ENCODE peak calls at places on chromosomes 7 and 10, in six cellular contexts. E, N, W, S, K and C are unnamed samples.

GRCh38 chr7:51878869-51879268 is 562.3 kb upstream of the COBL start:
- DNase-seq in E (no peak), W (no peak), N (no peak), S (no peak), K (no peak), C (no peak)

GRCh38 chr7:123410273-123410928 is 124.0 kb downstream of the IQUB start:
- DNase-seq in N (peak; percentile 39), E (peak; percentile 96), S (no peak), W (no peak), K (no peak), C (no peak)

GRCh38 chr10:91944880-91945630 is 21.5 kb downstream of the BTAF1 start:
- DNase-seq in S (no peak), E (peak; percentile 73), N (no peak), K (peak; percentile 15), W (no peak), C (no peak)

GRCh38 chr7:29304756-29305155 is 110.2 kb downstream of the CHN2 start:
- DNase-seq in K (no peak), S (no peak), N (peak; percentile 53), W (no peak), E (no peak), C (no peak)

GRCh38 chr10:99938563-99938962 is 71.2 kb downstream of the DNMBP start:
- DNase-seq in W (no peak), E (peak; percentile 88), S (no peak), K (no peak), N (no peak), C (no peak)

GRCh38 chr7:16801111-16801542 is 3.7 kb downstream of the AGR2 start:
- DNase-seq in N (no peak), E (peak; percentile 90), S (peak; percentile 21), W (no peak), K (no peak), C (no peak)

GRCh38 chr7:151024435-151025056 is at the start of gene ATG9B:
- DNase-seq in W (no peak), K (no peak), S (no peak), N (no peak), E (no peak), C (no peak)

GRCh38 chr10:59971915-59972314 is 65.6 kb upstream of the CCDC6 start:
- DNase-seq in S (no peak), E (peak; percentile 98), W (no peak), K (no peak), N (no peak), C (no peak)

GRCh38 chr7:20114463-20114862 is 102.7 kb downstream of the MACC1 start:
- DNase-seq in E (peak; percentile 5), K (peak; percentile 5), N (no peak), W (no peak), S (peak; percentile 6), C (no peak)

GRCh38 chr7:105277341-105277740 is 111.4 kb downstream of the SRPK2 start:
- DNase-seq in W (no peak), K (no peak), S (no peak), E (peak; percentile 81), N (no peak), C (no peak)

GRCh38 chr7:73606801-73607691 is 17.3 kb downstream of the MLXIPL start:
- DNase-seq in S (peak; percentile 90), K (peak; percentile 80), E (no peak), N (peak; percentile 54), W (peak; percentile 70), C (peak; percentile 35)

GRCh38 chr7:2488681-2489080 is 12.5 kb upstream of the GRIFIN start:
- DNase-seq in E (no peak), S (no peak), W (no peak), N (no peak), K (no peak), C (no peak)

GRCh38 chr10:124430077-124430476 is 11.4 kb upstream of the OAT start:
- DNase-seq in K (no peak), S (no peak), E (no peak), N (no peak), W (no peak), C (no peak)

GRCh38 chr10:106705576-106706526 is 458.7 kb downstream of the SORCS1 start:
- DNase-seq in E (peak; percentile 49), K (peak; percentile 43), N (peak; percentile 63), S (peak; percentile 82), W (peak; percentile 26), C (peak; percentile 1)

GRCh38 chr7:50355817-50356178 is 51.3 kb downstream of the IKZF1 start:
- DNase-seq in K (no peak), E (no peak), S (no peak), N (no peak), W (no peak), C (no peak)

GRCh38 chr7:13981070-13981469 is 8.4 kb downstream of the ETV1 start:
- DNase-seq in N (peak; percentile 37), K (no peak), W (no peak), E (peak; percentile 93), S (no peak), C (no peak)

GRCh38 chr10:97234403-97234802 is 48.6 kb upstream of the SLIT1 start:
- DNase-seq in K (no peak), W (no peak), E (peak; percentile 45), N (no peak), S (peak; percentile 27), C (no peak)

GRCh38 chr10:128859738-128860386 is 607.2 kb upstream of the MGMT start:
- DNase-seq in E (no peak), S (no peak), N (no peak), W (peak; percentile 14), K (peak; percentile 38), C (peak; percentile 2)

GRCh38 chr7:2309889-2310331 is 4.3 kb downstream of the SNX8 start:
- DNase-seq in W (no peak), S (peak; percentile 73), N (no peak), E (peak; percentile 97), K (no peak), C (no peak)

GRCh38 chr7:42876182-42877068 is 35.4 kb downstream of the C7orf25 start:
- DNase-seq in K (peak; percentile 73), W (peak; percentile 51), S (peak; percentile 46), N (no peak), E (peak; percentile 53), C (peak; percentile 56)

GRCh38 chr10:118950190-118950658 is 79.3 kb upstream of the NANOS1 start:
- DNase-seq in K (no peak), W (no peak), N (peak; percentile 51), S (no peak), E (peak; percentile 44), C (no peak)

GRCh38 chr10:15123749-15124184 is 26.6 kb downstream of the RPP38 start:
- DNase-seq in N (no peak), E (peak; percentile 98), K (no peak), S (no peak), W (no peak), C (no peak)

GRCh38 chr10:32167450-32167849 is 111.2 kb upstream of the KIF5B start:
- DNase-seq in W (no peak), E (no peak), S (no peak), N (no peak), K (no peak), C (no peak)

GRCh38 chr10:79029478-79030390 is 39.0 kb upstream of the ZMIZ1 start:
- DNase-seq in E (no peak), S (no peak), N (no peak), K (no peak), W (no peak), C (no peak)

GRCh38 chr7:29408841-29409243 is 154.8 kb upstream of the PRR15 start:
- DNase-seq in N (peak; percentile 28), E (peak; percentile 36), K (peak; percentile 56), W (peak; percentile 58), S (peak; percentile 78), C (peak; percentile 48)

GRCh38 chr7:142381727-142382409 is 124.0 kb upstream of the PRSS58 start:
- DNase-seq in S (no peak), E (no peak), K (no peak), W (no peak), N (no peak), C (no peak)

GRCh38 chr7:158442260-158442659 is 145.4 kb downstream of the PTPRN2 start:
- DNase-seq in N (no peak), K (no peak), S (no peak), W (no peak), E (no peak), C (no peak)

GRCh38 chr7:108026647-108027046 is 23.7 kb upstream of the LAMB1 start:
- DNase-seq in K (no peak), S (no peak), N (no peak), E (no peak), W (no peak), C (no peak)

GRCh38 chr10:46544989-46545791 is 11.3 kb downstream of the GPRIN2 start:
- DNase-seq in E (peak; percentile 28), N (peak; percentile 9), K (peak; percentile 8), S (no peak), W (no peak), C (no peak)

GRCh38 chr7:121097577-121097976 is 109.1 kb downstream of the CPED1 start:
- DNase-seq in W (no peak), N (no peak), E (no peak), K (no peak), S (no peak), C (no peak)

GRCh38 chr10:104317195-104318095 is 20.8 kb downstream of the ITPRIP start:
- DNase-seq in W (no peak), N (no peak), E (peak; percentile 88), K (no peak), S (no peak), C (no peak)

GRCh38 chr7:46811529-46811928 is 770.4 kb downstream of the TNS3 start:
- DNase-seq in N (peak; percentile 36), S (no peak), W (no peak), E (peak; percentile 92), K (no peak), C (no peak)

GRCh38 chr7:91420606-91421390 is 156.6 kb downstream of the FZD1 start:
- DNase-seq in N (no peak), W (no peak), K (no peak), E (no peak), S (no peak), C (no peak)

GRCh38 chr7:129664029-129665012 is 52.8 kb downstream of the NRF1 start:
- DNase-seq in N (no peak), S (no peak), K (no peak), E (peak; percentile 77), W (no peak), C (no peak)

GRCh38 chr10:70742537-70743429 is 42.4 kb downstream of the TBATA start:
- DNase-seq in N (peak; percentile 53), K (no peak), E (peak; percentile 40), W (no peak), S (no peak), C (no peak)

GRCh38 chr7:30206942-30207341 is 72.2 kb downstream of the MTURN start:
- DNase-seq in S (no peak), K (no peak), N (no peak), W (no peak), E (no peak), C (no peak)

GRCh38 chr10:30014511-30014910 is 44.9 kb downstream of the JCAD start:
- DNase-seq in W (no peak), N (no peak), E (peak; percentile 63), S (no peak), K (no peak), C (no peak)